ENCODE peak calls at places on chromosomes 1 and 21, in eight cellular contexts. A is endothelial cell of umbilical vein, M is HepG2, B is NT2/D1, X is mammary epithelial cell, F is neuronal stem cell, N is endodermal cell, D is IMR-90. T is an unnamed sample.

GRCh38 chr1:41639332-41639936 is 155.0 kb upstream of the EDN2 start:
- DNase-seq in A (no peak), N (peak; percentile 54), F (no peak), X (peak; percentile 65), D (peak; percentile 90), B (no peak), M (no peak), T (no peak)

GRCh38 chr1:229310833-229311232 is 32.0 kb downstream of the CCSAP start:
- DNase-seq in N (no peak), B (no peak), X (no peak), D (peak; percentile 58), F (no peak), M (no peak), A (no peak), T (no peak)

GRCh38 chr21:46254208-46254975 is 25.8 kb upstream of the LSS start:
- DNase-seq in M (no peak), D (no peak), A (no peak), N (no peak), X (no peak), B (no peak), F (no peak), T (no peak)

GRCh38 chr1:47201179-47201578 is 11.3 kb upstream of the PDZK1IP1 start:
- DNase-seq in M (no peak), D (peak; percentile 29), B (no peak), N (peak; percentile 53), X (no peak), F (no peak), A (peak; percentile 29), T (no peak)

GRCh38 chr1:208228026-208228425 is 16.2 kb downstream of the PLXNA2 start:
- DNase-seq in M (no peak), F (no peak), N (peak; percentile 40), A (no peak), X (no peak), D (no peak), B (no peak), T (no peak)

GRCh38 chr1:225881081-225882007 is 836 bp downstream of the TMEM63A start:
- DNase-seq in X (peak; percentile 28), D (peak; percentile 60), A (peak; percentile 19), B (no peak), F (no peak), N (peak; percentile 83), M (peak; percentile 23), T (peak; percentile 79)

GRCh38 chr1:26790551-26790953 is 2.8 kb downstream of the PIGV start:
- DNase-seq in M (no peak), N (no peak), A (no peak), X (no peak), D (no peak), B (no peak), F (no peak), T (no peak)

GRCh38 chr1:11280719-11281376 is 7.8 kb downstream of the UBIAD1 start:
- DNase-seq in D (no peak), X (no peak), N (no peak), F (no peak), M (no peak), B (no peak), A (no peak), T (no peak)

GRCh38 chr1:212980123-212980800 is 29.9 kb downstream of the VASH2 start:
- DNase-seq in M (no peak), F (peak; percentile 36), N (peak; percentile 75), A (no peak), X (no peak), B (no peak), D (peak; percentile 90), T (no peak)

GRCh38 chr1:155107309-155108283 is 20.1 kb upstream of the EFNA1 start:
- DNase-seq in A (no peak), X (no peak), B (no peak), M (peak; percentile 89), F (no peak), N (no peak), D (no peak), T (no peak)

GRCh38 chr1:44289530-44289929 is 65.5 kb downstream of the ERI3 start:
- DNase-seq in A (no peak), N (no peak), M (no peak), F (no peak), B (no peak), D (no peak), X (no peak), T (peak; percentile 51)

GRCh38 chr1:30088594-30089556 is 634.5 kb downstream of the MATN1 start:
- DNase-seq in M (no peak), A (no peak), F (no peak), X (no peak), B (no peak), D (no peak), N (no peak), T (peak; percentile 80)

GRCh38 chr1:23978825-23979224 is 1.3 kb downstream of the SRSF10 start:
- DNase-seq in A (peak; percentile 26), F (no peak), M (no peak), D (no peak), X (no peak), B (no peak), N (no peak), T (no peak)

GRCh38 chr1:233448290-233448689 is 120.8 kb downstream of the MAP3K21 start:
- DNase-seq in M (no peak), X (no peak), B (no peak), D (no peak), A (no peak), F (no peak), N (no peak), T (no peak)

GRCh38 chr1:114215426-114215825 is 61.8 kb upstream of the SYT6 start:
- DNase-seq in D (no peak), M (no peak), X (no peak), A (no peak), N (no peak), B (no peak), F (no peak), T (no peak)

GRCh38 chr1:79052829-79053449 is 46.4 kb upstream of the ADGRL4 start:
- DNase-seq in N (no peak), D (no peak), F (no peak), X (no peak), M (no peak), A (peak; percentile 13), B (no peak), T (no peak)

GRCh38 chr1:1021860-1022259 is 1.9 kb downstream of the AGRN start:
- DNase-seq in F (no peak), X (peak; percentile 79), B (no peak), M (no peak), N (no peak), D (peak; percentile 56), A (no peak), T (no peak)

GRCh38 chr1:22835920-22836319 is 125.3 kb downstream of the EPHB2 start:
- DNase-seq in M (no peak), X (no peak), F (no peak), B (no peak), A (no peak), D (no peak), N (no peak), T (no peak)

GRCh38 chr1:244815600-244816099 is 19.8 kb upstream of the COX20 start:
- DNase-seq in D (no peak), A (no peak), B (peak; percentile 95), F (no peak), X (no peak), M (no peak), N (peak; percentile 85), T (no peak)

GRCh38 chr21:23977971-23978370 is 1629.3 kb downstream of the MRPL39 start:
- DNase-seq in M (no peak), F (no peak), X (no peak), A (no peak), N (no peak), D (no peak), B (no peak), T (no peak)

GRCh38 chr1:22952694-22953391 is 19.8 kb downstream of the LACTBL1 start:
- DNase-seq in N (no peak), M (no peak), A (no peak), F (no peak), D (no peak), B (no peak), X (no peak), T (no peak)

GRCh38 chr1:203273206-203273868 is 32.0 kb upstream of the BTG2 start:
- DNase-seq in B (peak; percentile 82), X (peak; percentile 93), F (peak; percentile 85), A (peak; percentile 76), D (peak; percentile 82), M (peak; percentile 58), N (peak; percentile 95), T (peak; percentile 93)
- H3K9ac ChIP-seq in B (peak overlapping the region; percentile 82), X (no peak overlapping the region), F (no peak overlapping the region), A (no peak overlapping the region), D (no peak overlapping the region), M (no peak overlapping the region), N (no peak overlapping the region), T (peak overlapping the region; percentile 66)

GRCh38 chr1:53947172-53947835 is 1.2 kb downstream of the LRRC42 start:
- DNase-seq in A (no peak), N (no peak), X (no peak), M (no peak), F (no peak), D (no peak), B (no peak), T (no peak)
- H3K4me3 ChIP-seq in A (peak overlapping the region; percentile 91), N (peak overlapping the region; percentile 91), X (peak overlapping the region; percentile 77), M (peak overlapping the region; percentile 98), F (peak overlapping the region; percentile 93), D (peak overlapping the region; percentile 100), B (peak overlapping the region; percentile 53), T (peak overlapping the region; percentile 73)

DNA sequence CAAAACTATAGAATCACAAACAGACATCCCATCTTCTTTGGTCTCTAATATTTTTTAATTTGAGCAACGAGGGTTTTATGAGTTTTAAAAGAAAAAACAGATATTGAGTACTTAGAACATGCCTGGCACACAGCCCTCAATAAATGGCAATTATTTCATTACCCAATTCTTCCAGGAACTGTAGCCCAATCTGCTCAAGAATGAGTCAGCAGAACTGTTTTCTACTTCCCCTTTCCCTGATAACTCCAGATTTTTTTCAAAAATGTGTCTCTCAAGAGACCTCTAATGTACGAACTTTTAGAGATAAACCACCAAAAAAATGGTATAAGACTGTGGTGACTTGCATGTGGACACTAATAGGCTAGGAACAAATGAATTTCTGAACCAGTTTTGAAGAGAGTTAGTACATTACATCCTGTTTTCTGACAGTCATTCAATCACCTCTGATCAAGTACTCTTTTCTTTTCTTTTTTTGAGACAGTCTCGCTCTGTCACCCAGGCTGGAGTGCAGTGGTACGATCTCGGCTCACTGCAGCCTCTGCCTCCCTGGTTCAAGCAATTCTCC is 11.5 kb downstream of the ABL2 start:
- DNase-seq in B (no peak), D (peak; percentile 55), F (no peak), N (no peak), M (no peak), X (no peak), A (peak; percentile 64), T (no peak)
- H3K9ac ChIP-seq in B (no peak overlapping the region), D (no peak overlapping the region), F (no peak overlapping the region), N (no peak overlapping the region), M (no peak overlapping the region), X (no peak overlapping the region), A (no peak overlapping the region), T (no peak overlapping the region)

GRCh38 chr1:193368302-193368701 is 181.9 kb upstream of the B3GALT2 start:
- DNase-seq in M (no peak), X (no peak), B (no peak), F (no peak), N (no peak), D (no peak), A (peak; percentile 47), T (no peak)
- H3K4me3 ChIP-seq in M (no peak overlapping the region), X (no peak overlapping the region), B (no peak overlapping the region), F (no peak overlapping the region), N (no peak overlapping the region), D (no peak overlapping the region), A (no peak overlapping the region), T (no peak overlapping the region)

T was measured in colonic mucosa.